ENCODE peak calls at places on chromosomes 1 and 21, in ten cellular contexts. One of them, this sample, is unnamed.

GRCh38 chr1:227892930-227893695 is 54.6 kb downstream of the WNT9A start:
- DNase-seq in midbrain: no peak
- DNase-seq in HS-5: no peak
- DNase-seq in effector memory CD8-positive, alpha-beta T cell: no peak
- DNase-seq in caudate nucleus: no peak
- DNase-seq in NCI-H748 treated with DMSO at 0.1 percent for 48 hours: no peak
- DNase-seq in NCI-H2081 treated with DMSO at 0.1 percent for 48 hours: no peak
- DNase-seq in fibroblast of lung: no peak
- DNase-seq in islet precursor cell: peak; percentile 55
- DNase-seq in substantia nigra: no peak
- DNase-seq in this sample: no peak

GRCh38 chr21:43782741-43783700 is 6.4 kb upstream of the RRP1 start:
- DNase-seq in HS-5: no peak
- DNase-seq in caudate nucleus: no peak
- DNase-seq in substantia nigra: no peak
- DNase-seq in NCI-H2081 treated with DMSO at 0.1 percent for 48 hours: no peak
- DNase-seq in fibroblast of lung: no peak
- DNase-seq in effector memory CD8-positive, alpha-beta T cell: no peak
- DNase-seq in islet precursor cell: no peak
- DNase-seq in NCI-H748 treated with DMSO at 0.1 percent for 48 hours: no peak
- DNase-seq in midbrain: no peak
- DNase-seq in this sample: no peak

GRCh38 chr1:101506541-101507164 is 269.8 kb downstream of the S1PR1 start:
- DNase-seq in caudate nucleus: no peak
- DNase-seq in effector memory CD8-positive, alpha-beta T cell: peak; percentile 45
- DNase-seq in fibroblast of lung: peak; percentile 13
- DNase-seq in HS-5: no peak
- DNase-seq in islet precursor cell: no peak
- DNase-seq in substantia nigra: no peak
- DNase-seq in NCI-H748 treated with DMSO at 0.1 percent for 48 hours: peak; percentile 47
- DNase-seq in midbrain: peak; percentile 30
- DNase-seq in NCI-H2081 treated with DMSO at 0.1 percent for 48 hours: no peak
- DNase-seq in this sample: peak; percentile 33

GRCh38 chr21:28975401-28975800 is 17.3 kb downstream of the LTN1 start:
- DNase-seq in substantia nigra: no peak
- DNase-seq in NCI-H2081 treated with DMSO at 0.1 percent for 48 hours: no peak
- DNase-seq in midbrain: no peak
- DNase-seq in effector memory CD8-positive, alpha-beta T cell: no peak
- DNase-seq in islet precursor cell: no peak
- DNase-seq in caudate nucleus: no peak
- DNase-seq in HS-5: peak; percentile 58
- DNase-seq in fibroblast of lung: no peak
- DNase-seq in NCI-H748 treated with DMSO at 0.1 percent for 48 hours: no peak
- DNase-seq in this sample: no peak

GRCh38 chr1:26177182-26177684 is at the start of gene CNKSR1:
- DNase-seq in NCI-H748 treated with DMSO at 0.1 percent for 48 hours: no peak
- DNase-seq in NCI-H2081 treated with DMSO at 0.1 percent for 48 hours: no peak
- DNase-seq in islet precursor cell: peak; percentile 96
- DNase-seq in HS-5: no peak
- DNase-seq in fibroblast of lung: no peak
- DNase-seq in caudate nucleus: no peak
- DNase-seq in substantia nigra: no peak
- DNase-seq in midbrain: no peak
- DNase-seq in effector memory CD8-positive, alpha-beta T cell: no peak
- DNase-seq in this sample: no peak

GRCh38 chr1:189513091-189513490 is 964.6 kb downstream of the BRINP3 start:
- DNase-seq in midbrain: no peak
- DNase-seq in NCI-H748 treated with DMSO at 0.1 percent for 48 hours: no peak
- DNase-seq in islet precursor cell: no peak
- DNase-seq in substantia nigra: no peak
- DNase-seq in NCI-H2081 treated with DMSO at 0.1 percent for 48 hours: no peak
- DNase-seq in HS-5: no peak
- DNase-seq in effector memory CD8-positive, alpha-beta T cell: no peak
- DNase-seq in caudate nucleus: no peak
- DNase-seq in fibroblast of lung: no peak
- DNase-seq in this sample: no peak

GRCh38 chr1:89148259-89148658 is 22.3 kb upstream of the GBP2 start:
- DNase-seq in islet precursor cell: no peak
- DNase-seq in caudate nucleus: no peak
- DNase-seq in NCI-H2081 treated with DMSO at 0.1 percent for 48 hours: no peak
- DNase-seq in fibroblast of lung: no peak
- DNase-seq in midbrain: no peak
- DNase-seq in HS-5: no peak
- DNase-seq in substantia nigra: no peak
- DNase-seq in NCI-H748 treated with DMSO at 0.1 percent for 48 hours: no peak
- DNase-seq in effector memory CD8-positive, alpha-beta T cell: no peak
- DNase-seq in this sample: no peak

GRCh38 chr1:204714861-204715511 is 29.4 kb upstream of the LRRN2 start:
- DNase-seq in effector memory CD8-positive, alpha-beta T cell: no peak
- DNase-seq in HS-5: no peak
- DNase-seq in NCI-H2081 treated with DMSO at 0.1 percent for 48 hours: no peak
- DNase-seq in caudate nucleus: no peak
- DNase-seq in islet precursor cell: no peak
- DNase-seq in NCI-H748 treated with DMSO at 0.1 percent for 48 hours: no peak
- DNase-seq in midbrain: no peak
- DNase-seq in substantia nigra: no peak
- DNase-seq in fibroblast of lung: no peak
- DNase-seq in this sample: peak; percentile 50

GRCh38 chr1:108878678-108879077 is 1.9 kb downstream of the GPSM2 start:
- DNase-seq in NCI-H2081 treated with DMSO at 0.1 percent for 48 hours: no peak
- DNase-seq in effector memory CD8-positive, alpha-beta T cell: no peak
- DNase-seq in NCI-H748 treated with DMSO at 0.1 percent for 48 hours: peak; percentile 8
- DNase-seq in substantia nigra: no peak
- DNase-seq in islet precursor cell: no peak
- DNase-seq in fibroblast of lung: no peak
- DNase-seq in caudate nucleus: no peak
- DNase-seq in HS-5: no peak
- DNase-seq in midbrain: no peak
- DNase-seq in this sample: peak; percentile 17

GRCh38 chr1:45381243-45381642 is 41.0 kb upstream of the MUTYH start:
- DNase-seq in NCI-H2081 treated with DMSO at 0.1 percent for 48 hours: no peak
- DNase-seq in fibroblast of lung: no peak
- DNase-seq in substantia nigra: no peak
- DNase-seq in midbrain: no peak
- DNase-seq in caudate nucleus: no peak
- DNase-seq in NCI-H748 treated with DMSO at 0.1 percent for 48 hours: no peak
- DNase-seq in effector memory CD8-positive, alpha-beta T cell: no peak
- DNase-seq in HS-5: no peak
- DNase-seq in islet precursor cell: no peak
- DNase-seq in this sample: no peak

GRCh38 chr1:81305997-81306452 is 494.7 kb upstream of the ADGRL2 start:
- DNase-seq in midbrain: peak; percentile 39
- DNase-seq in substantia nigra: no peak
- DNase-seq in NCI-H748 treated with DMSO at 0.1 percent for 48 hours: peak; percentile 97
- DNase-seq in islet precursor cell: peak; percentile 61
- DNase-seq in HS-5: no peak
- DNase-seq in caudate nucleus: peak; percentile 0
- DNase-seq in fibroblast of lung: peak; percentile 59
- DNase-seq in NCI-H2081 treated with DMSO at 0.1 percent for 48 hours: peak; percentile 43
- DNase-seq in effector memory CD8-positive, alpha-beta T cell: no peak
- DNase-seq in this sample: peak; percentile 60

GRCh38 chr1:25744140-25744581 is 55.8 kb upstream of the SELENON start:
- DNase-seq in effector memory CD8-positive, alpha-beta T cell: no peak
- DNase-seq in caudate nucleus: peak; percentile 25
- DNase-seq in NCI-H748 treated with DMSO at 0.1 percent for 48 hours: no peak
- DNase-seq in substantia nigra: peak; percentile 37
- DNase-seq in NCI-H2081 treated with DMSO at 0.1 percent for 48 hours: no peak
- DNase-seq in fibroblast of lung: peak; percentile 34
- DNase-seq in islet precursor cell: peak; percentile 75
- DNase-seq in HS-5: no peak
- DNase-seq in midbrain: peak; percentile 62
- DNase-seq in this sample: peak; percentile 69

GRCh38 chr1:66809736-66810326 is 8.8 kb upstream of the INSL5 start:
- DNase-seq in HS-5: no peak
- DNase-seq in NCI-H748 treated with DMSO at 0.1 percent for 48 hours: no peak
- DNase-seq in caudate nucleus: no peak
- DNase-seq in NCI-H2081 treated with DMSO at 0.1 percent for 48 hours: no peak
- DNase-seq in substantia nigra: no peak
- DNase-seq in effector memory CD8-positive, alpha-beta T cell: no peak
- DNase-seq in islet precursor cell: no peak
- DNase-seq in fibroblast of lung: peak; percentile 49
- DNase-seq in midbrain: no peak
- DNase-seq in this sample: no peak

GRCh38 chr1:234925440-234926251 is 203.0 kb downstream of the TOMM20 start:
- DNase-seq in midbrain: peak; percentile 23
- DNase-seq in effector memory CD8-positive, alpha-beta T cell: no peak
- DNase-seq in substantia nigra: no peak
- DNase-seq in caudate nucleus: no peak
- DNase-seq in fibroblast of lung: peak; percentile 100
- DNase-seq in HS-5: peak; percentile 97
- DNase-seq in NCI-H748 treated with DMSO at 0.1 percent for 48 hours: no peak
- DNase-seq in NCI-H2081 treated with DMSO at 0.1 percent for 48 hours: no peak
- DNase-seq in islet precursor cell: peak; percentile 96
- DNase-seq in this sample: no peak

GRCh38 chr1:21586222-21586621 is 77.0 kb downstream of the ALPL start:
- DNase-seq in midbrain: no peak
- DNase-seq in fibroblast of lung: no peak
- DNase-seq in caudate nucleus: no peak
- DNase-seq in HS-5: no peak
- DNase-seq in substantia nigra: no peak
- DNase-seq in effector memory CD8-positive, alpha-beta T cell: no peak
- DNase-seq in NCI-H748 treated with DMSO at 0.1 percent for 48 hours: no peak
- DNase-seq in islet precursor cell: no peak
- DNase-seq in NCI-H2081 treated with DMSO at 0.1 percent for 48 hours: no peak
- DNase-seq in this sample: no peak

GRCh38 chr21:39016740-39017315 is 166.4 kb downstream of the PSMG1 start:
- DNase-seq in NCI-H2081 treated with DMSO at 0.1 percent for 48 hours: no peak
- DNase-seq in islet precursor cell: no peak
- DNase-seq in caudate nucleus: no peak
- DNase-seq in NCI-H748 treated with DMSO at 0.1 percent for 48 hours: no peak
- DNase-seq in fibroblast of lung: no peak
- DNase-seq in substantia nigra: no peak
- DNase-seq in midbrain: peak; percentile 29
- DNase-seq in effector memory CD8-positive, alpha-beta T cell: no peak
- DNase-seq in HS-5: no peak
- DNase-seq in this sample: no peak

GRCh38 chr1:183185941-183186490 is at the start of gene LAMC2:
- DNase-seq in midbrain: no peak
- DNase-seq in HS-5: no peak
- DNase-seq in NCI-H2081 treated with DMSO at 0.1 percent for 48 hours: peak; percentile 33
- DNase-seq in islet precursor cell: peak; percentile 96
- DNase-seq in caudate nucleus: peak; percentile 40
- DNase-seq in NCI-H748 treated with DMSO at 0.1 percent for 48 hours: peak; percentile 55
- DNase-seq in substantia nigra: no peak
- DNase-seq in fibroblast of lung: peak; percentile 78
- DNase-seq in effector memory CD8-positive, alpha-beta T cell: no peak
- DNase-seq in this sample: no peak

GRCh38 chr1:18203645-18204044 is 96.0 kb downstream of the IGSF21 start:
- DNase-seq in caudate nucleus: no peak
- DNase-seq in NCI-H2081 treated with DMSO at 0.1 percent for 48 hours: no peak
- DNase-seq in NCI-H748 treated with DMSO at 0.1 percent for 48 hours: no peak
- DNase-seq in effector memory CD8-positive, alpha-beta T cell: no peak
- DNase-seq in fibroblast of lung: no peak
- DNase-seq in HS-5: no peak
- DNase-seq in substantia nigra: no peak
- DNase-seq in midbrain: no peak
- DNase-seq in islet precursor cell: no peak
- DNase-seq in this sample: no peak

GRCh38 chr21:44420416-44421205 is 34.7 kb upstream of the LRRC3 start:
- DNase-seq in NCI-H748 treated with DMSO at 0.1 percent for 48 hours: no peak
- DNase-seq in fibroblast of lung: no peak
- DNase-seq in caudate nucleus: no peak
- DNase-seq in islet precursor cell: no peak
- DNase-seq in HS-5: no peak
- DNase-seq in midbrain: no peak
- DNase-seq in effector memory CD8-positive, alpha-beta T cell: no peak
- DNase-seq in substantia nigra: no peak
- DNase-seq in NCI-H2081 treated with DMSO at 0.1 percent for 48 hours: no peak
- DNase-seq in this sample: no peak

GRCh38 chr1:247448107-247448778 is 9.7 kb downstream of the OR2B11 start:
- DNase-seq in islet precursor cell: peak; percentile 75
- DNase-seq in effector memory CD8-positive, alpha-beta T cell: no peak
- DNase-seq in substantia nigra: peak; percentile 18
- DNase-seq in fibroblast of lung: peak; percentile 59
- DNase-seq in HS-5: no peak
- DNase-seq in NCI-H2081 treated with DMSO at 0.1 percent for 48 hours: peak; percentile 36
- DNase-seq in caudate nucleus: peak; percentile 44
- DNase-seq in NCI-H748 treated with DMSO at 0.1 percent for 48 hours: peak; percentile 6
- DNase-seq in midbrain: peak; percentile 48
- DNase-seq in this sample: peak; percentile 67

GRCh38 chr1:232059726-232060360 is 433.3 kb downstream of the DISC1 start:
- DNase-seq in NCI-H748 treated with DMSO at 0.1 percent for 48 hours: peak; percentile 72
- DNase-seq in caudate nucleus: no peak
- DNase-seq in substantia nigra: no peak
- DNase-seq in effector memory CD8-positive, alpha-beta T cell: no peak
- DNase-seq in NCI-H2081 treated with DMSO at 0.1 percent for 48 hours: no peak
- DNase-seq in islet precursor cell: no peak
- DNase-seq in HS-5: no peak
- DNase-seq in midbrain: no peak
- DNase-seq in fibroblast of lung: no peak
- DNase-seq in this sample: no peak